ENCODE peak calls at places on chromosomes 12 and 14, in five cellular contexts. S, L, Z, D and U are unnamed samples.

GRCh38 chr12:50579757-50580267 is 75.0 kb downstream of the DIP2B start:
- DNase-seq in D (no peak), S (no peak), Z (no peak), L (no peak), U (no peak)

GRCh38 chr14:104388631-104389325 is 190.8 kb upstream of the C14orf180 start:
- DNase-seq in S (no peak), L (peak; percentile 6), D (no peak), Z (no peak), U (no peak)

GRCh38 chr14:77062261-77062660 is 33.8 kb upstream of the IRF2BPL start:
- DNase-seq in D (no peak), Z (no peak), L (no peak), S (no peak), U (no peak)

GRCh38 chr12:65156366-65156831 is 13.0 kb upstream of the LEMD3 start:
- DNase-seq in L (no peak), S (peak; percentile 10), Z (no peak), D (no peak), U (peak; percentile 54)

GRCh38 chr12:130838284-130838950 is 633 bp downstream of the STX2 start:
- DNase-seq in D (peak; percentile 80), Z (no peak), L (no peak), S (peak; percentile 24), U (peak; percentile 37)

GRCh38 chr12:93358821-93359220 is 18.9 kb upstream of the NUDT4 start:
- DNase-seq in Z (no peak), S (no peak), D (no peak), L (no peak), U (no peak)

GRCh38 chr12:64318605-64319004 is 72.0 kb downstream of the C12orf56 start:
- DNase-seq in Z (no peak), L (no peak), S (peak; percentile 76), D (peak; percentile 51), U (no peak)

GRCh38 chr14:88559852-88560251 is 3.0 kb upstream of the ZC3H14 start:
- DNase-seq in D (no peak), S (peak; percentile 69), Z (no peak), L (no peak), U (no peak)

GRCh38 chr14:103522649-103523582 is at the start of gene CKB:
- DNase-seq in D (peak; percentile 90), Z (no peak), L (peak; percentile 59), S (peak; percentile 54), U (peak; percentile 35)

GRCh38 chr12:121038861-121039654 is at the start of gene OASL:
- DNase-seq in S (peak; percentile 90), L (no peak), D (no peak), Z (no peak), U (peak; percentile 65)

GRCh38 chr14:32576088-32576795 is 247.1 kb downstream of the AKAP6 start:
- DNase-seq in L (peak; percentile 16), S (peak; percentile 79), Z (no peak), D (no peak), U (peak; percentile 45)

GRCh38 chr12:55730447-55730820 is 1.6 kb upstream of the CD63 start:
- DNase-seq in L (no peak), Z (no peak), D (no peak), S (no peak), U (peak; percentile 64)

GRCh38 chr14:94621358-94622134 is 9.4 kb downstream of the SERPINA3 start:
- DNase-seq in S (no peak), D (no peak), Z (no peak), L (no peak), U (no peak)

GRCh38 chr14:31137214-31137889 is 70.2 kb downstream of the HECTD1 start:
- DNase-seq in D (no peak), Z (no peak), L (no peak), S (no peak), U (no peak)

GRCh38 chr12:106178582-106178981 is 39.8 kb upstream of the NUAK1 start:
- DNase-seq in D (no peak), S (no peak), L (no peak), Z (no peak), U (no peak)

GRCh38 chr12:50246873-50247612 is 36.3 kb downstream of the LIMA1 start:
- DNase-seq in L (no peak), D (no peak), S (peak; percentile 93), Z (peak; percentile 99), U (peak; percentile 55)

GRCh38 chr14:77641534-77642341 is 25.3 kb upstream of the SPTLC2 start:
- DNase-seq in L (no peak), D (no peak), S (peak; percentile 89), Z (no peak), U (peak; percentile 81)

GRCh38 chr14:104184911-104185499 is 46.6 kb downstream of the KIF26A start:
- DNase-seq in L (no peak), D (no peak), Z (no peak), S (peak; percentile 21), U (no peak)

GRCh38 chr12:102010265-102010994 is 51.4 kb downstream of the WASHC3 start:
- DNase-seq in D (no peak), Z (no peak), L (no peak), S (no peak), U (no peak)

GRCh38 chr12:132685400-132685799 is 1.7 kb downstream of the POLE start:
- DNase-seq in L (no peak), S (no peak), Z (no peak), D (no peak), U (no peak)

GRCh38 chr14:89986475-89986874 is 30.7 kb downstream of the TDP1 start:
- DNase-seq in S (no peak), L (no peak), Z (no peak), D (no peak), U (no peak)

GRCh38 chr12:109902866-109903265 is 2.8 kb downstream of the TCHP start:
- DNase-seq in Z (no peak), S (no peak), L (no peak), D (no peak), U (no peak)

GRCh38 chr14:78232666-78233065 is 62.5 kb downstream of the NRXN3 start:
- DNase-seq in D (no peak), Z (no peak), L (no peak), S (no peak), U (no peak)

GRCh38 chr12:93197067-93197593 is 180.6 kb upstream of the NUDT4 start:
- DNase-seq in D (no peak), S (peak; percentile 67), L (no peak), Z (no peak), U (no peak)

GRCh38 chr14:92310776-92311375 is 12.1 kb upstream of the SLC24A4 start:
- DNase-seq in L (no peak), D (no peak), S (peak; percentile 4), Z (no peak), U (no peak)

GRCh38 chr14:91315844-91316267 is 71.4 kb upstream of the GPR68 start:
- DNase-seq in S (no peak), D (no peak), Z (no peak), L (no peak), U (peak; percentile 98)

GRCh38 chr14:94599656-94600004 is 12.6 kb upstream of the SERPINA3 start:
- DNase-seq in D (no peak), S (peak; percentile 27), Z (no peak), L (no peak), U (no peak)

GRCh38 chr12:95963104-95963503 is 20.0 kb downstream of the AMDHD1 start:
- DNase-seq in Z (no peak), S (no peak), D (no peak), L (no peak), U (no peak)

GRCh38 chr14:83764656-83765055 is 1765.3 kb upstream of the FLRT2 start:
- DNase-seq in Z (peak; percentile 9), L (no peak), D (no peak), S (no peak), U (no peak)

GRCh38 chr14:34874386-34875030 is 652 bp downstream of the BAZ1A start:
- DNase-seq in S (peak; percentile 56), Z (no peak), D (peak; percentile 81), L (peak; percentile 39), U (peak; percentile 72)

GRCh38 chr14:104851896-104852663 is 13.0 kb upstream of the CEP170B start:
- DNase-seq in L (no peak), D (no peak), S (peak; percentile 8), Z (no peak), U (no peak)

GRCh38 chr12:132162508-132163031 is 18.3 kb downstream of the NOC4L start:
- DNase-seq in S (peak; percentile 84), L (no peak), Z (no peak), D (no peak), U (no peak)

DNA sequence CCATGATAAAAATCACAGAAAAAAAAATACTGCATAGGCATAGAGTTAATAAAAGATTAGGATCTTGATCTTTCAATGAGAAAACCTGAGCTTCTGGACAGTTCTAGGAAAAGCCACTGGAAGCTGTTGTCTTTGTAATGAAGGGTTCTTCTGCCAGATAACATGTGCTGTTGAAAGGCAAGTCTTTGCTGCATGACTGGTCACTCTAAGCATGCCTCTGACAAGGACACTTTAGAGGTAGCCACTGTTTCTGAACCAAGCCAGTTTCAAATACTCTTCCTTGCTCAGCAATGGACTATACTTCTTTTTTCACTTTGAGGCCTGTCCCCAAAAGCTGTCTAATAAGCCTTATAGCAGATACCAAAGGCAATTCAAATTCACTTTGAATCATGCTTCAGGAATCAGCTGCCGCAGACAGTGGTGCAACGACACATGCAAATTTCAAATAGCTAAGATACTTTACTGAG is 70.2 kb downstream of the BTG1 start:
- DNase-seq in L (no peak), S (peak; percentile 67), Z (no peak), D (no peak), U (no peak)
- TF ChIP-seq CTCF in L (no peak), S (no peak), Z (no peak), D (no peak), U (no peak)

DNA sequence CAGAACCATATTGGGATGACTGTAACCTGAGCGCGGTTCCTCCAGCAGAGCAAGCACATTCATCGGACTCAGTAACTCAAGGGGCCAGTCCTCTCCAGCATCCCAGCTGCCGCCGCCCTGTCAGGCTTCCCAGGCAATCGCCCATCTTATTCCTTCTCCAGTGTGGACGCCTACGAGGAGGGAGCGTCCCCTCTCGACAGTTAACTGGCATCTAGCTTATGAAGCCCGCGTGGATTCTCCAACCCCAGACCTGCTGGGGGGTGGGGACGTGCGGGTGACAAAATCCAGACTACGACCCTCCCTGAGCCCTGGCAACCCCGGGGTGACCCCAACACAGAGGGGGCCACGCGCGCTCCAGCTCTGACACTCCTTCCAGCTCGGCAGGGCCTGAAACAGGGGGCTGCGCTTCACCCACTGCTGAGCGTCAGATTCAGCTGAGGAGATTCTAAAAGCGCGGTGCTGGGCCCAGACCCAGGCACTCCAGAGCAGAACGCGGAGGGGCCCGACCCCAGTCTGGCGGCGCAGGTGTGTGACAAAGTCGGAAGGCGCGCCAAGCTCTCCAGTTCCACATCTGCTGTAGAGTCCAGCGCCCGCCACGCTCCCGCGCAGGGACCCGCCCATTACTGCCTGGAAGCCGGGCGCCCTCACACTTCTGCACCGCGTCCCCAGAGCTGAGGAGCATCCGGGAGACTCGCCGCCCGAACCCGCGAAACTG is 43.9 kb upstream of the ESR2 start:
- DNase-seq in D (peak; percentile 88), Z (peak; percentile 26), L (peak; percentile 69), S (peak; percentile 62), U (peak; percentile 83)
- TF ChIP-seq CTCF in D (no peak), Z (peak; percentile 14), L (no peak), S (peak; percentile 24), U (no peak)

GRCh38 chr14:49895480-49895879 is 2.6 kb downstream of the ARF6 start:
- DNase-seq in Z (no peak), D (no peak), L (no peak), S (no peak), U (no peak)
- TF ChIP-seq CTCF in Z (no peak), D (no peak), L (no peak), S (no peak), U (no peak)

DNA sequence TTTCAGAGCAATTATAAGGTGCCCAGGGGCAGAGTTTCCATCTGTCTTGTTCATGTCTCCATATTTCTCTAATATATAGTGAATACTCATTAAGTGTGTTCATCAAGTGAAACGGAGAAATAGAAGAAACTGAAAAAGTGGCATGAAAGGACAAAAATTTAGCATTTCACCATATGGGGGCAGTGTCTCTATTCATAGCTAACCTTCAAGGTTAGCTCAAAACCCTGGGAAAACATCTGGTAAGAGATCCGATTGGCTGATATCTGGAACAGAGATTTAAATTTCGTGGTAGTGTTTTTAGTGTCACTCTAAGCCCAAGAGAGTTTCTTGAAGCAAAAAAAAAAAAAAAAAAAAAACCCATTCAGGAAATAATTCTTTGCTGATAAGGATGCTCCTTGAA is 367.5 kb downstream of the DAD1 start:
- DNase-seq in Z (no peak), D (no peak), L (no peak), S (peak; percentile 9), U (no peak)
- TF ChIP-seq CTCF in Z (peak; percentile 34), D (no peak), L (peak; percentile 35), S (peak; percentile 38), U (no peak)